ENCODE peak calls at places on chromosomes 11 and 22, in six cellular contexts. B is cardiac muscle cell, S is tibial artery, H is body of pancreas, A is stomach, X is thyroid gland. K is an unnamed sample.

GRCh38 chr11:107857550-107858216 is 904 bp downstream of the SLC35F2 start:
- DNase-seq in B (peak), A (no peak), S (no peak), H (no peak), X (no peak), K (no peak)

GRCh38 chr11:120215634-120216033 is 4.8 kb downstream of the OAF start:
- DNase-seq in H (no peak), A (peak), B (no peak), X (no peak), S (no peak), K (no peak)

GRCh38 chr11:132402056-132402684 is 1031.8 kb downstream of the NTM start:
- DNase-seq in X (peak), H (peak), S (no peak), A (no peak), B (peak), K (peak)

GRCh38 chr22:33328789-33329296 is 270.7 kb upstream of the SYN3 start:
- DNase-seq in S (no peak), X (no peak), B (no peak), H (no peak), A (no peak), K (no peak)

GRCh38 chr11:2317354-2318050 is 15.7 kb downstream of the TSPAN32 start:
- DNase-seq in B (no peak), S (no peak), H (peak), A (no peak), X (no peak), K (no peak)

GRCh38 chr11:24762076-24762475 is 265.2 kb downstream of the LUZP2 start:
- DNase-seq in B (no peak), A (no peak), X (no peak), S (no peak), H (no peak), K (no peak)

GRCh38 chr11:29963796-29964195 is 53.0 kb downstream of the KCNA4 start:
- DNase-seq in B (no peak), S (no peak), H (no peak), X (no peak), A (no peak), K (no peak)

GRCh38 chr11:119262668-119263351 is 54.1 kb downstream of the MCAM start:
- DNase-seq in S (no peak), B (no peak), A (no peak), X (no peak), H (no peak), K (no peak)

GRCh38 chr11:48116843-48117242 is 99.8 kb upstream of the OR4B1 start:
- DNase-seq in A (no peak), H (no peak), B (no peak), S (no peak), X (no peak), K (no peak)

GRCh38 chr22:46180370-46181137 is 30.2 kb downstream of the PPARA start:
- DNase-seq in S (no peak), X (peak), A (no peak), B (no peak), H (no peak), K (no peak)

GRCh38 chr11:91404344-91404743 is 820.3 kb upstream of the FAT3 start:
- DNase-seq in X (no peak), H (no peak), S (no peak), A (no peak), B (no peak), K (no peak)

GRCh38 chr22:35634015-35634414 is 14.2 kb upstream of the APOL6 start:
- DNase-seq in H (no peak), B (no peak), X (no peak), A (no peak), S (peak), K (no peak)

GRCh38 chr11:61706452-61707400 is 26.5 kb downstream of the DAGLA start:
- DNase-seq in A (no peak), S (no peak), B (peak), X (no peak), H (no peak), K (no peak)

GRCh38 chr11:32137263-32137662 is 46.4 kb downstream of the RCN1 start:
- DNase-seq in A (no peak), X (no peak), B (no peak), S (no peak), H (no peak), K (no peak)

GRCh38 chr11:82858556-82859091 is 41.6 kb downstream of the PRCP start:
- DNase-seq in S (no peak), A (no peak), B (no peak), X (no peak), H (no peak), K (no peak)

GRCh38 chr22:19042285-19043110 is 79.7 kb downstream of the DGCR2 start:
- DNase-seq in H (no peak), A (no peak), B (no peak), S (peak), X (no peak), K (no peak)

GRCh38 chr11:72223615-72224586 is 666 bp upstream of the INPPL1 start:
- DNase-seq in H (peak), S (peak), B (peak), A (peak), X (peak), K (no peak)

GRCh38 chr22:45537734-45538181 is 35.1 kb downstream of the FBLN1 start:
- DNase-seq in B (no peak), S (peak), X (peak), A (peak), H (no peak), K (no peak)

GRCh38 chr11:65454311-65454695 is 31.7 kb downstream of the NEAT1 start:
- DNase-seq in S (peak), H (no peak), X (no peak), A (no peak), B (no peak), K (no peak)

GRCh38 chr11:129694966-129695365 is 120.7 kb upstream of the TMEM45B start:
- DNase-seq in X (no peak), A (no peak), B (no peak), S (no peak), H (no peak), K (no peak)

GRCh38 chr11:73366265-73366610 is 10.0 kb upstream of the RELT start:
- DNase-seq in H (no peak), B (no peak), X (no peak), S (no peak), A (no peak), K (no peak)

GRCh38 chr11:613369-613968 is 2.3 kb downstream of the IRF7 start:
- DNase-seq in A (peak), S (peak), X (peak), H (peak), B (peak), K (no peak)

DNA sequence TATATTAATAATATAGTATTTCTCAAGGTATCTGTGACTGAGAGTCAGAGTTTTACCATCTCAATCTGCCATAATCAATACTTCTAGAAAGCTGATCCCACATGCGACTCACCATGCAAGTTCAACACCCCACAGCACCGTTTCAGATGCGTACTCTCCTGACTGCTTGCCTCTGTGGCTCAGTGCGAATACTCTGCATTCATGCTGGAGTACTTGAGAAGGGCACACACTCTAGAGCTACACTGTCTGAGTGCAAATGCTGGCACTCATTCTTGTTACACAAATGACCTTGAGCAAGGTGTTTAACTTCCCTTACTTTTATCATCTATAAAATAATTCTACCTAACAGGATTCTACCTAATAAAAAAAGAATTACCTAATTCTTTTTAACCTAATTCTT is 12.5 kb downstream of the SNU13 start:
- DNase-seq in X (no peak), A (no peak), H (no peak), S (no peak), B (no peak), K (no peak)
- H3K27ac ChIP-seq in X (no peak), A (no peak), H (no peak), S (no peak), B (peak), K (no peak)

GRCh38 chr22:21077884-21078508 is 32.2 kb downstream of the LRRC74B start:
- DNase-seq in X (no peak), B (no peak), A (no peak), H (no peak), S (no peak), K (no peak)

GRCh38 chr22:21082248-21082647 is 36.5 kb downstream of the LRRC74B start:
- DNase-seq in B (no peak), S (no peak), A (no peak), X (no peak), H (no peak), K (no peak)

GRCh38 chr22:21078916-21079315 is 33.2 kb downstream of the LRRC74B start:
- DNase-seq in B (no peak), H (no peak), S (no peak), A (no peak), X (no peak), K (no peak)

GRCh38 chr22:21079493-21079892 is 33.7 kb downstream of the LRRC74B start:
- DNase-seq in B (no peak), A (no peak), X (no peak), S (no peak), H (no peak), K (no peak)

DNA sequence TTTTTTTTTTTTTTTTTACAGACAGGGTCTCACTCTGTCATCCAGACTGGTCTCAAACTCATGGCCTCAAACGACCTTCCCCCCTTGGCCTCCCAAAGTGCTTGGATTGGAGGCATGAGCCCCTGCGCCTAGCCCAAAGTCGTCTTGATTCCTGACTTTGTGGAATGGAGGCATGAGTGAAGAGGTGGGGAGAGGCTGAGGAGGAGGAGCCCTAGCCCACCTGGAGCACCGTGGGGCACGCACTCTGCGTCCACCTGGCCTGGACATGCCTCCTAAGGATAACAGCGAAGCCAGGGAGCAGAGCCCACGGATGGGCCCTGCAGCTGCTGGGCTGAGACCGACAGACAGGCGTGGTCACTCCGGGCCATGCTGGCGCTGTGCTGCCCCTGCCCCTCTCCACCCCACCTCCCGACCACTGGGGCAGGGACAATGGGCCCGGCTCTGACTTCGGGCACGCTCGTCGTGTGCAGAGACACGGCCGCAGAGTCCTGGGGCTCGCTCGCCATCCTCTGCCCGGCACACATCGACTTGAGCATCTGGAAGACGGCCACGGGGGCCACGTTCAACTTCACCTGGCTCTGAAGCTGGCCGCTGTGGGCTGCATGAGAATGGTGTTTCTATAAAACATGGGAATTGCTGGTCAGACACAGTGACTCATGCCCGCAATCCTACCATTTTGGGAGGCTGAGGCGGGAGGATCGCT is 34.8 kb downstream of the LRRC74B start:
- DNase-seq in X (no peak), B (no peak), H (no peak), A (no peak), S (no peak), K (no peak)
- TF ChIP-seq CTCF in X (no peak), B (no peak), H (no peak), A (no peak), S (no peak), K (no peak)

GRCh38 chr11:114129699-114130659 is 70.5 kb downstream of the ZBTB16 start:
- DNase-seq in S (no peak), B (no peak), A (no peak), H (no peak), X (no peak), K (no peak)
- H3K27ac ChIP-seq in S (peak), B (no peak), A (no peak), H (no peak), X (no peak), K (no peak)

DNA sequence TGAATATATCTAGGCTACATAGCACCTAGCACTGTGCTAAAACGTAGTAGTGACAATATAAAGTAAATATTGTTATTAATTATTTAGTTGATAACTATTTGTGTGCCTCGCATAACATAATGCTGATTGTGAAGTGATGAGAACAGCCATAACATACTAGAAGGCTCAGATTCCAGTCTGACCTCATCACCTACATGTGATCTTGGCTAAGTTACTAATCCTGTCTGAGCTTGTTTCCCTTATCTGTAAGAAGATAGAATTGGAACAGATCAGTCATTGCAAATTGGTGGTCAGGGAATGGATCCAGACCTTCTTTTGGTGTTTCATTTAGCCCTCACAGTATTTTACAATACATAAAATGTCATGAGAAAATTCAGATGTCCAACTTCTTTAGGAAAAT is 103.4 kb upstream of the SEZ6L start:
- DNase-seq in H (no peak), S (no peak), B (no peak), A (no peak), X (no peak), K (no peak)
- TF ChIP-seq CTCF in H (no peak), S (no peak), B (no peak), A (no peak), X (no peak), K (no peak)